ENCODE peak calls at places on chromosome 16, in four cellular contexts. D, O, C and F are unnamed samples.

GRCh38 chr16:85483424-85483823 is 129.7 kb upstream of the GSE1 start:
- DNase-seq in D (no peak), C (no peak), O (no peak), F (no peak)

GRCh38 chr16:82585675-82586074 is 41.1 kb upstream of the CDH13 start:
- DNase-seq in C (no peak), O (peak), D (no peak), F (no peak)

GRCh38 chr16:88533945-88534641 is 36.1 kb upstream of the ZC3H18 start:
- DNase-seq in O (peak), C (peak), D (peak), F (peak)

GRCh38 chr16:68300736-68301459 is 9.8 kb downstream of the SLC7A6OS start:
- DNase-seq in D (no peak), C (no peak), O (peak), F (peak)

GRCh38 chr16:25045696-25046381 is 30.7 kb upstream of the ARHGAP17 start:
- DNase-seq in C (no peak), O (peak), D (no peak), F (peak)

GRCh38 chr16:11224894-11225676 is 30.9 kb downstream of the SOCS1 start:
- DNase-seq in C (peak), O (no peak), D (peak), F (no peak)

GRCh38 chr16:63530208-63530607 is 1494.0 kb upstream of the CDH8 start:
- DNase-seq in D (no peak), C (no peak), O (no peak), F (no peak)

GRCh38 chr16:53872248-53873221 is 168.6 kb downstream of the FTO start:
- DNase-seq in C (no peak), O (peak), D (no peak), F (peak)

GRCh38 chr16:50596762-50597450 is 48.7 kb downstream of the NKD1 start:
- DNase-seq in O (no peak), D (no peak), C (no peak), F (no peak)

GRCh38 chr16:2471016-2471652 is at the start of gene NTN3:
- DNase-seq in C (no peak), D (no peak), O (peak), F (no peak)

GRCh38 chr16:31438414-31438813 is 4.2 kb downstream of the ZNF843 start:
- DNase-seq in C (no peak), D (no peak), O (no peak), F (no peak)

GRCh38 chr16:4511441-4512082 is 27.0 kb downstream of the CDIP1 start:
- DNase-seq in O (peak), D (no peak), C (no peak), F (peak)